ENCODE peak calls at places on chromosome 5, in six cellular contexts. E is A549, I is K562, L is IMR-90, A is Karpas-422, G is mesendoderm. P is an unnamed sample.

GRCh38 chr5:138469540-138470321 is 4.5 kb downstream of the EGR1 start:
- DNase-seq in A (no peak), G (peak), E (peak), L (peak), I (peak), P (peak)

GRCh38 chr5:175590471-175590881 is 67.4 kb upstream of the HRH2 start:
- DNase-seq in A (no peak), E (no peak), I (no peak), L (peak), G (peak), P (no peak)

GRCh38 chr5:180034564-180034963 is 37.0 kb downstream of the RNF130 start:
- DNase-seq in L (peak), I (no peak), A (no peak), E (no peak), G (no peak), P (no peak)

GRCh38 chr5:52759381-52759780 is 28.3 kb upstream of the ITGA1 start:
- DNase-seq in L (peak), A (no peak), I (no peak), E (no peak), G (no peak), P (no peak)

GRCh38 chr5:16759147-16759800 is 142.5 kb upstream of the RETREG1 start:
- DNase-seq in L (peak), E (no peak), G (no peak), I (no peak), A (no peak), P (no peak)

GRCh38 chr5:42131081-42131480 is 206.0 kb downstream of the FBXO4 start:
- DNase-seq in A (no peak), L (no peak), G (peak), E (no peak), I (no peak), P (no peak)

GRCh38 chr5:104757915-104758314 is 1195.3 kb upstream of the NUDT12 start:
- DNase-seq in A (no peak), G (no peak), E (no peak), L (no peak), I (no peak), P (no peak)

GRCh38 chr5:142883025-142883424 is 112.8 kb downstream of the ARHGAP26 start:
- DNase-seq in I (no peak), L (peak), E (no peak), A (no peak), G (no peak), P (no peak)

GRCh38 chr5:98217138-98217537 is 556.3 kb upstream of the RGMB start:
- DNase-seq in A (no peak), E (no peak), I (no peak), L (peak), G (no peak), P (no peak)

GRCh38 chr5:93954421-93955069 is 213.1 kb upstream of the POU5F2 start:
- DNase-seq in A (no peak), I (no peak), E (no peak), L (no peak), G (peak), P (peak)

GRCh38 chr5:159825551-159826051 is 90.7 kb upstream of the ADRA1B start:
- DNase-seq in A (no peak), G (no peak), I (no peak), L (no peak), E (peak), P (no peak)

GRCh38 chr5:152185547-152186234 is 219.4 kb downstream of the NMUR2 start:
- DNase-seq in A (no peak), E (no peak), I (no peak), G (peak), L (no peak), P (no peak)

GRCh38 chr5:1552469-1553255 is 28.9 kb upstream of the LPCAT1 start:
- DNase-seq in I (no peak), L (no peak), A (no peak), G (no peak), E (no peak), P (no peak)

GRCh38 chr5:119397518-119398380 is 41.9 kb downstream of the TNFAIP8 start:
- DNase-seq in E (peak), L (peak), G (no peak), I (no peak), A (no peak), P (no peak)

GRCh38 chr5:160379485-160379884 is 9.1 kb upstream of the C1QTNF2 start:
- DNase-seq in G (no peak), L (no peak), A (no peak), I (no peak), E (no peak), P (no peak)

GRCh38 chr5:58016329-58016728 is 443.6 kb downstream of the PLK2 start:
- DNase-seq in I (no peak), E (peak), G (no peak), A (no peak), L (peak), P (no peak)

GRCh38 chr5:141560141-141560540 is 58.7 kb downstream of the DIAPH1 start:
- DNase-seq in L (no peak), I (no peak), G (peak), A (no peak), E (no peak), P (no peak)

GRCh38 chr5:69462170-69462569 is 30.4 kb upstream of the OCLN start:
- DNase-seq in L (no peak), G (no peak), A (no peak), I (no peak), E (no peak), P (no peak)

GRCh38 chr5:139343476-139343875 is 1.8 kb downstream of the PAIP2 start:
- DNase-seq in I (peak), G (no peak), A (no peak), L (no peak), E (no peak), P (no peak)

GRCh38 chr5:139740993-139741672 is 54.5 kb upstream of the PSD2 start:
- DNase-seq in E (no peak), L (no peak), I (no peak), G (no peak), A (no peak), P (no peak)

GRCh38 chr5:164504141-164504772 is 998.8 kb downstream of the MAT2B start:
- DNase-seq in L (peak), I (peak), A (peak), G (peak), E (peak), P (peak)

GRCh38 chr5:61256474-61256873 is 75.6 kb upstream of the ZSWIM6 start:
- DNase-seq in L (no peak), A (no peak), E (no peak), I (no peak), G (no peak), P (no peak)

GRCh38 chr5:143130891-143131290 is 272.6 kb downstream of the NR3C1 start:
- DNase-seq in I (no peak), G (no peak), L (no peak), E (no peak), A (no peak), P (no peak)

GRCh38 chr5:59164041-59164830 is 581.4 kb downstream of the RAB3C start:
- DNase-seq in E (no peak), L (peak), I (no peak), G (no peak), A (no peak), P (no peak)

GRCh38 chr5:140595538-140595937 is 30.9 kb downstream of the SLC35A4 start:
- DNase-seq in I (peak), L (no peak), E (no peak), G (no peak), A (no peak), P (no peak)

GRCh38 chr5:6401410-6401809 is 23.1 kb upstream of the MED10 start:
- DNase-seq in A (no peak), E (no peak), G (no peak), I (no peak), L (no peak), P (no peak)
- H3K4me2 ChIP-seq in A (no peak), E (no peak), G (no peak), I (no peak), L (no peak), P (no peak)

GRCh38 chr5:120610145-120610544 is 146.0 kb downstream of the PRR16 start:
- DNase-seq in G (no peak), A (no peak), E (no peak), L (no peak), I (no peak), P (no peak)

GRCh38 chr5:120609570-120609969 is 145.5 kb downstream of the PRR16 start:
- DNase-seq in I (no peak), A (no peak), E (no peak), L (peak), G (no peak), P (no peak)

GRCh38 chr5:120600639-120601038 is 136.5 kb downstream of the PRR16 start:
- DNase-seq in I (no peak), E (no peak), L (no peak), A (no peak), G (no peak), P (no peak)

GRCh38 chr5:120605325-120606079 is 141.4 kb downstream of the PRR16 start:
- DNase-seq in G (no peak), L (no peak), E (no peak), A (no peak), I (no peak), P (no peak)

GRCh38 chr5:120604898-120605297 is 140.8 kb downstream of the PRR16 start:
- DNase-seq in A (no peak), G (no peak), E (peak), I (no peak), L (peak), P (no peak)
- H3K4me2 ChIP-seq in A (no peak), G (no peak), E (no peak), I (no peak), L (peak), P (no peak)

GRCh38 chr5:158020555-158021418 is 161.8 kb upstream of the CLINT1 start:
- DNase-seq in I (no peak), A (no peak), E (no peak), G (peak), L (no peak), P (no peak)
- H3K4me2 ChIP-seq in I (no peak), A (no peak), E (no peak), G (no peak), L (no peak), P (no peak)

GRCh38 chr5:122473138-122473843 is 161.3 kb downstream of the SNCAIP start:
- DNase-seq in G (no peak), I (no peak), E (no peak), L (no peak), A (no peak), P (no peak)

GRCh38 chr5:122484103-122484502 is 172.1 kb downstream of the SNCAIP start:
- DNase-seq in G (no peak), A (no peak), L (no peak), E (no peak), I (no peak), P (no peak)

GRCh38 chr5:122480146-122480545 is 168.1 kb downstream of the SNCAIP start:
- DNase-seq in E (no peak), A (no peak), I (no peak), G (no peak), L (no peak), P (no peak)

GRCh38 chr5:122473941-122474340 is 161.9 kb downstream of the SNCAIP start:
- DNase-seq in I (no peak), E (no peak), A (no peak), L (no peak), G (no peak), P (no peak)

GRCh38 chr5:122478741-122479459 is 166.9 kb downstream of the SNCAIP start:
- DNase-seq in A (no peak), L (peak), I (no peak), E (peak), G (no peak), P (no peak)
- H3K4me2 ChIP-seq in A (no peak), L (no peak), I (no peak), E (peak), G (no peak), P (no peak)